ENCODE peak calls at places on chromosomes 3 and 15, in four cellular contexts. O is GM23248, I is mesendoderm, W is ovary. M is an unnamed sample.

GRCh38 chr3:29441020-29441324 is 160.1 kb downstream of the RBMS3 start:
- DNase-seq in I (no peak), W (no peak), O (no peak), M (no peak)

GRCh38 chr3:79247367-79248103 is 520.3 kb downstream of the ROBO1 start:
- DNase-seq in W (no peak), O (peak; percentile 30), I (no peak), M (no peak)

GRCh38 chr3:119497824-119498187 is 541 bp upstream of the TIMMDC1 start:
- DNase-seq in I (peak; percentile 55), O (peak; percentile 62), W (no peak), M (no peak)

GRCh38 chr15:80317389-80318169 is 65.6 kb upstream of the CTXND1 start:
- DNase-seq in O (peak; percentile 100), W (no peak), I (peak; percentile 37), M (no peak)

GRCh38 chr15:71329509-71330260 is 214.4 kb downstream of the THSD4 start:
- DNase-seq in O (peak; percentile 35), W (peak; percentile 21), I (peak; percentile 52), M (no peak)

GRCh38 chr15:62464705-62465104 is 299.6 kb upstream of the C2CD4B start:
- DNase-seq in I (peak; percentile 81), O (peak; percentile 79), W (no peak), M (no peak)

GRCh38 chr3:40939113-40940070 is 259.9 kb upstream of the CTNNB1 start:
- DNase-seq in O (no peak), I (peak; percentile 18), W (no peak), M (no peak)

GRCh38 chr3:148953094-148953493 is 38.2 kb upstream of the GYG1 start:
- DNase-seq in I (peak; percentile 17), O (peak; percentile 20), W (no peak), M (no peak)

GRCh38 chr3:176055851-176056250 is 1141.4 kb downstream of the TBL1XR1 start:
- DNase-seq in W (no peak), O (peak; percentile 31), I (no peak), M (no peak)

GRCh38 chr3:149020839-149021252 is 29.5 kb downstream of the GYG1 start:
- DNase-seq in I (no peak), W (no peak), O (peak; percentile 40), M (no peak)

GRCh38 chr3:13105851-13106250 is 32.6 kb upstream of the IQSEC1 start:
- DNase-seq in W (no peak), O (no peak), I (no peak), M (no peak)

GRCh38 chr3:136819784-136820640 is 1.1 kb downstream of the SLC35G2 start:
- DNase-seq in I (peak; percentile 90), W (peak; percentile 35), O (peak; percentile 84), M (peak; percentile 8)

GRCh38 chr3:124298951-124299350 is 307.0 kb upstream of the ROPN1 start:
- DNase-seq in W (no peak), I (peak; percentile 32), O (no peak), M (no peak)

DNA sequence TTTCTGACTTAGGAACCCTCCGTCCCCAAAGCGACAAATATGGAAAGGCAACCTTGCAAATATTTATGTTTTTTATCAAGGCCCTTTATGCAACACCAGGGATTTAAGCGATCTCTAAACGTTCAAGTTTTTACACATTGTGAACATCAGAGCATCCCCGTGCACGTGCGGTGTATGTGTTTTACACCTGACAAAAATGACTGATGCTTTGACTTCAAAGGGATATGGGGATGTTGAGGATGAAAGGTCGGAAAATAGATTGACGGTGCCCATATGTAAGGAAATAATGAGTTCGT is 753 bp downstream of the SLC49A4 start:
- DNase-seq in O (peak; percentile 40), I (no peak), W (no peak), M (no peak)
- H3K27ac ChIP-seq in O (peak overlapping the region; percentile 95), I (no peak overlapping the region), W (peak overlapping the region; percentile 95), M (peak overlapping the region; percentile 91)

GRCh38 chr3:159257954-159258353 is 456.1 kb downstream of the MFSD1 start:
- DNase-seq in I (no peak), W (no peak), O (no peak), M (no peak)
- H3K27ac ChIP-seq in I (no peak overlapping the region), W (no peak overlapping the region), O (no peak overlapping the region), M (no peak overlapping the region)

GRCh38 chr15:88686166-88686565 is 47.4 kb downstream of the ISG20 start:
- DNase-seq in W (no peak), I (no peak), O (no peak), M (no peak)

GRCh38 chr15:88684345-88684744 is 45.5 kb downstream of the ISG20 start:
- DNase-seq in O (no peak), W (no peak), I (no peak), M (no peak)

GRCh38 chr15:88680241-88680910 is 41.6 kb downstream of the ISG20 start:
- DNase-seq in O (no peak), W (no peak), I (no peak), M (no peak)

GRCh38 chr15:88678755-88679154 is 39.9 kb downstream of the ISG20 start:
- DNase-seq in I (no peak), W (no peak), O (no peak), M (no peak)

DNA sequence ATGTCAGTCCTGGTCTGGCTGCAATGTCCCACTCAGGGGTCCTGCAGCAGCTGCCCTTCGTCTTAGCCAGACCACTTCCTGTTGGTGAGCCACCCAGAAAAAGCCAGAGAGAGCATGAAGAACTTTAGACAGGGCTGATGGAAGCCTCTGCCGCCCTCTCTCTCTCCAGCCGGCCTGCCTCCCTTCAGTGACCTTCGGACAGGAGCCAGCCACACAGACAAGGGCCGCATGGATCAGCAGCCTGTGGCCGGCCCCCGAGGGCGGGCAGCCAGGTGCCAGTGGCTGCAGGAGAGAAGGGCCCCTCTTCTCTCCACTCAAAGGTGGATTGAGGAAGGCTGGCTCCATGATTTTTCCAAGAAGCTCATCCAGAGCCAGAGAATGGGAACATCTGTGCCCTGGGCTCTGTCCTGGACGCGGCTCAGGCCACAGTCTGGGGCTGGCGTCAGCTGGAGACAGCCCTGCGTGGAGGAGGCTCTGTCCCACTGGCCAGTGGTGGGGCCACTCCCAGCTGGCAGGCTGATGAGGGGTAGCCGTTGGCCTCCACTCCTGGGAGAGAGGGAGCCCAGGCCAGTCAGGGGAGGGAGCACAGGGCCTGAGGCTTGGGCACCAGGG is 42.9 kb downstream of the ISG20 start:
- DNase-seq in I (no peak), W (no peak), O (no peak), M (peak; percentile 72)
- H3K27ac ChIP-seq in I (no peak overlapping the region), W (peak overlapping the region; percentile 23), O (no peak overlapping the region), M (peak overlapping the region; percentile 82)

DNA sequence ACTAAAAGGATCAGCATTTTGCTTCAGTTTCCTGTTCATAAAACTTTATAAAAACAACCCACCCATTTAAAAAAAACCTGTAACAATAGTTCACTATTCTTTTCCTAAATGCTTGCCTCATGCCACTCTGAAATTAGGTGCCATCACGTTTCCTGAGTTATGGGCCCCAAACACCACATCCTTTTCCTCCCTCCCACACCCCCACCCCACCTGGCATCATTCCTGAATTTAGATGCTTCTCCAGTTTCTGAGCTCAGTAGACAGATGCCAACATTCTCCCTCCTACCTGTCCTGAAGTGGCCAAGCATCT is 11.9 kb upstream of the ARHGEF3 start:
- DNase-seq in W (no peak), I (no peak), O (no peak), M (no peak)
- H3K27ac ChIP-seq in W (no peak overlapping the region), I (no peak overlapping the region), O (no peak overlapping the region), M (no peak overlapping the region)

GRCh38 chr3:11285471-11285870 is 13.3 kb downstream of the ATG7 start:
- DNase-seq in O (no peak), I (no peak), W (no peak), M (no peak)

GRCh38 chr3:11288786-11289637 is 16.8 kb downstream of the ATG7 start:
- DNase-seq in W (peak; percentile 37), I (no peak), O (peak; percentile 92), M (no peak)

GRCh38 chr3:11290743-11291680 is 18.8 kb downstream of the ATG7 start:
- DNase-seq in O (peak; percentile 80), W (no peak), I (no peak), M (no peak)

GRCh38 chr3:11289864-11290263 is 17.7 kb downstream of the ATG7 start:
- DNase-seq in W (no peak), I (no peak), O (peak; percentile 32), M (no peak)

DNA sequence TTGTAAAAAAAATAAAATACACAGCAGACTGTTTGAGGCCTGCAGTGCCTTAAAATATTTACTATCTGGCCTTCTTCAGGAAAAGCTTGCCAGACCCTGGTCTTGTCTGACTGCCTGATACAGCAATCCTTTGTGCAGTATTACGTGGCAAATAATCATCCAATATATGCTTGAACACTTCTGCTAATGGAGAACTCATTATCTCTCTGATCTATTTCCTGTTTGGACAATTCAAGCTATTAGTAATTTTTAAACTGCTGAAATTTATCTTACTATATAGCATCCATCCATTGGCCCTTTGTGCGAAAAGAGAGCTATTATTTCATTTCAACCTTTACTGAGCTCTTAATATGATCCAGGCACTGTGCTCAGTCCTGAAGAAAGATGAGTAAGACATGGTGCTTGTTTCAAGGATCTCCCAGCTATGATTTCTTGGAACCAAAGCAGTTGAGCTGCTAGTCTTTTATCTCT is 15.9 kb downstream of the ATG7 start:
- DNase-seq in I (no peak), O (peak; percentile 79), W (no peak), M (no peak)
- H3K27ac ChIP-seq in I (no peak overlapping the region), O (peak overlapping the region; percentile 83), W (peak overlapping the region; percentile 52), M (no peak overlapping the region)

DNA sequence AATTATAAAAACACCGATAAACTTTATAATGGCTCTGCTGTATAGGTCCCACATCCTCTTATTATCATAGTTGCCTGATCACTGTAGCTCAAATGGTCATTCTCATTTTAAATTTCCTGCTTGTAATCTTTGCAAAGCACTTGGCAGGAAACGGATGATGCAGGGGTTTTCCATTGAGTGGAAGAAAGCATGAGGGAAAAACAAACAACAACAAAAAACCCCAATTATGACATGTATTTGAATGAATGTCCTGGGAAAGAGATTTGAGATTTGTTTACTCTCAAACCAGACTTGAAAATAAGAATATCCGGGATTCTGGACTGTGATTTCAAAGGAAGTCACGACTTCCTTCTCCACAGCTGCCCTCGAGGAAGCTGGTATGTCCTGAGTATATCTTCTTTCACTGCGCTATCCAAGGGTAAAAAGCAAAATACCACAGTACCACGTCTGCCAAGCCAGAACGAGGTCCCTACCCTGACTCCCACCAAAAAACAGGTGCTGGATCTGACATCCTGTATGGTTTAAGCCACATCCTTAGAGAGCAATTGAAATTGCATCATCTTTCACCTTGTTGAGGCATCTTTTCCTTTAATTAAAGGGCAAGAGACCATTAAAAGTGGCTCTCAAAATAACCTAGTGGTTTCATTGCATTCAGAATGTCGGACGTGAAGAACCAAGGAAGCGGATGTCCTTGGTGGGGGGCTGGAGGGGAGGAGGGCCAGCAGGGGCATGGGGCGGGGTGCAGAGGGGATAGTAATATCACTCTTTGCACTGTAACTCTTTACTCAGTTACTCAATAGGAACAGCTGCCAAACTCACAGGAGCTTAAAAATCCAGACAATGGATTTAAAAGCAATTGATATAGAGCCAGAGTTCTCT is 13.5 kb upstream of the TIPIN start:
- DNase-seq in W (no peak), I (peak; percentile 28), O (peak; percentile 2), M (no peak)
- H3K27ac ChIP-seq in W (no peak overlapping the region), I (no peak overlapping the region), O (no peak overlapping the region), M (no peak overlapping the region)

GRCh38 chr3:126518779-126519177 is 1.2 kb upstream of the UROC1 start:
- DNase-seq in O (no peak), I (no peak), W (no peak), M (no peak)

GRCh38 chr3:126516936-126517290 is 660 bp downstream of the UROC1 start:
- DNase-seq in W (no peak), O (no peak), I (no peak), M (no peak)

GRCh38 chr3:126519506-126520455 is 2.2 kb upstream of the UROC1 start:
- DNase-seq in I (no peak), O (no peak), W (no peak), M (no peak)

GRCh38 chr3:126517291-126517951 is at the start of gene UROC1:
- DNase-seq in O (no peak), I (no peak), W (no peak), M (no peak)

GRCh38 chr3:126517986-126518778 is 609 bp upstream of the UROC1 start:
- DNase-seq in W (no peak), I (no peak), O (no peak), M (no peak)
- H3K27ac ChIP-seq in W (no peak overlapping the region), I (no peak overlapping the region), O (no peak overlapping the region), M (no peak overlapping the region)

M was measured in substantia nigra.